ENCODE peak calls at places on chromosomes 1 and 21, in four cellular contexts. One of them, this sample, is unnamed.

GRCh38 chr1:108119500-108119899 is 80.6 kb downstream of the SLC25A24 start:
- DNase-seq in dorsolateral prefrontal cortex: no peak
- DNase-seq in Calu3: no peak
- DNase-seq in endothelial cell of umbilical vein: no peak
- DNase-seq in this sample: no peak

GRCh38 chr1:37995773-37996379 is 6.1 kb upstream of the SF3A3 start:
- DNase-seq in dorsolateral prefrontal cortex: no peak
- DNase-seq in Calu3: no peak
- DNase-seq in endothelial cell of umbilical vein: no peak
- DNase-seq in this sample: no peak

GRCh38 chr21:26715878-26716506 is 129.2 kb downstream of the ADAMTS1 start:
- DNase-seq in dorsolateral prefrontal cortex: peak; percentile 45
- DNase-seq in Calu3: peak; percentile 46
- DNase-seq in endothelial cell of umbilical vein: peak; percentile 55
- DNase-seq in this sample: no peak

GRCh38 chr1:40039757-40040510 is 595 bp upstream of the CAP1 start:
- DNase-seq in dorsolateral prefrontal cortex: peak; percentile 77
- DNase-seq in Calu3: peak; percentile 85
- DNase-seq in endothelial cell of umbilical vein: peak; percentile 51
- DNase-seq in this sample: peak; percentile 47

GRCh38 chr21:34187935-34188334 is 114.6 kb downstream of the MRPS6 start:
- DNase-seq in dorsolateral prefrontal cortex: no peak
- DNase-seq in Calu3: no peak
- DNase-seq in endothelial cell of umbilical vein: no peak
- DNase-seq in this sample: no peak

GRCh38 chr21:35015435-35016024 is 33.6 kb downstream of the RUNX1 start:
- DNase-seq in dorsolateral prefrontal cortex: no peak
- DNase-seq in Calu3: no peak
- DNase-seq in endothelial cell of umbilical vein: no peak
- DNase-seq in this sample: no peak

GRCh38 chr1:68346192-68346808 is 103.5 kb downstream of the RPE65 start:
- DNase-seq in dorsolateral prefrontal cortex: no peak
- DNase-seq in Calu3: no peak
- DNase-seq in endothelial cell of umbilical vein: peak; percentile 68
- DNase-seq in this sample: no peak

GRCh38 chr1:208820600-208821232 is 576.5 kb upstream of the PLXNA2 start:
- DNase-seq in dorsolateral prefrontal cortex: no peak
- DNase-seq in Calu3: no peak
- DNase-seq in endothelial cell of umbilical vein: no peak
- DNase-seq in this sample: no peak

GRCh38 chr1:2000850-2001249 is 2.7 kb downstream of the CFAP74 start:
- DNase-seq in dorsolateral prefrontal cortex: no peak
- DNase-seq in Calu3: no peak
- DNase-seq in endothelial cell of umbilical vein: no peak
- DNase-seq in this sample: no peak

GRCh38 chr1:15786581-15786980 is 20.9 kb downstream of the UQCRHL start:
- DNase-seq in dorsolateral prefrontal cortex: no peak
- DNase-seq in Calu3: no peak
- DNase-seq in endothelial cell of umbilical vein: no peak
- DNase-seq in this sample: no peak

GRCh38 chr21:29349702-29350101 is 51.0 kb downstream of the BACH1 start:
- DNase-seq in dorsolateral prefrontal cortex: no peak
- DNase-seq in Calu3: no peak
- DNase-seq in endothelial cell of umbilical vein: no peak
- DNase-seq in this sample: no peak

GRCh38 chr1:207155018-207155417 is 51.0 kb downstream of the C4BPA start:
- DNase-seq in dorsolateral prefrontal cortex: no peak
- DNase-seq in Calu3: no peak
- DNase-seq in endothelial cell of umbilical vein: peak; percentile 34
- DNase-seq in this sample: no peak

GRCh38 chr1:86933562-86934377 is 19.3 kb downstream of the HS2ST1 start:
- DNase-seq in dorsolateral prefrontal cortex: no peak
- DNase-seq in Calu3: no peak
- DNase-seq in endothelial cell of umbilical vein: peak; percentile 6
- DNase-seq in this sample: no peak

GRCh38 chr21:37677006-37677405 is 239.3 kb downstream of the KCNJ6 start:
- DNase-seq in dorsolateral prefrontal cortex: no peak
- DNase-seq in Calu3: no peak
- DNase-seq in endothelial cell of umbilical vein: no peak
- DNase-seq in this sample: no peak

GRCh38 chr1:168365719-168366474 is 85.2 kb downstream of the TBX19 start:
- DNase-seq in dorsolateral prefrontal cortex: no peak
- DNase-seq in Calu3: no peak
- DNase-seq in endothelial cell of umbilical vein: no peak
- DNase-seq in this sample: no peak

GRCh38 chr1:216193839-216194443 is 229.3 kb downstream of the USH2A start:
- DNase-seq in dorsolateral prefrontal cortex: no peak
- DNase-seq in Calu3: peak; percentile 36
- DNase-seq in endothelial cell of umbilical vein: no peak
- DNase-seq in this sample: no peak

GRCh38 chr21:15978158-15978805 is 248.5 kb downstream of the USP25 start:
- DNase-seq in dorsolateral prefrontal cortex: no peak
- DNase-seq in Calu3: no peak
- DNase-seq in endothelial cell of umbilical vein: no peak
- DNase-seq in this sample: no peak

GRCh38 chr1:239899747-239900146 is 191.9 kb upstream of the FMN2 start:
- DNase-seq in dorsolateral prefrontal cortex: no peak
- DNase-seq in Calu3: no peak
- DNase-seq in endothelial cell of umbilical vein: no peak
- DNase-seq in this sample: no peak

GRCh38 chr1:8777867-8778266 is 39.6 kb downstream of the RERE start:
- DNase-seq in dorsolateral prefrontal cortex: no peak
- DNase-seq in Calu3: no peak
- DNase-seq in endothelial cell of umbilical vein: no peak
- DNase-seq in this sample: no peak

GRCh38 chr1:235670157-235670776 is 20.7 kb upstream of the GNG4 start:
- DNase-seq in dorsolateral prefrontal cortex: no peak
- DNase-seq in Calu3: no peak
- DNase-seq in endothelial cell of umbilical vein: peak; percentile 21
- DNase-seq in this sample: no peak

GRCh38 chr1:72567511-72567910 is 285.2 kb upstream of the NEGR1 start:
- DNase-seq in dorsolateral prefrontal cortex: no peak
- DNase-seq in Calu3: no peak
- DNase-seq in endothelial cell of umbilical vein: peak; percentile 31
- DNase-seq in this sample: no peak

GRCh38 chr1:45012639-45013278 is 705 bp downstream of the UROD start:
- DNase-seq in dorsolateral prefrontal cortex: peak; percentile 71
- DNase-seq in Calu3: peak; percentile 57
- DNase-seq in endothelial cell of umbilical vein: peak; percentile 69
- DNase-seq in this sample: no peak

GRCh38 chr1:30476911-30477459 is 246.4 kb downstream of the MATN1 start:
- DNase-seq in dorsolateral prefrontal cortex: no peak
- DNase-seq in Calu3: no peak
- DNase-seq in endothelial cell of umbilical vein: no peak
- DNase-seq in this sample: no peak

GRCh38 chr1:76901158-76901767 is 34.0 kb downstream of the ST6GALNAC5 start:
- DNase-seq in dorsolateral prefrontal cortex: no peak
- DNase-seq in Calu3: peak; percentile 60
- DNase-seq in endothelial cell of umbilical vein: peak; percentile 41
- DNase-seq in this sample: no peak